ENCODE peak calls at places on chromosomes 1 and 21, in nine cellular contexts. F, V, H, Y, P, R, L, A and E are unnamed samples.

GRCh38 chr1:14571810-14572767 is 26.4 kb upstream of the KAZN start:
- DNase-seq in A (no peak), Y (no peak), V (no peak), L (no peak), F (no peak), P (no peak), R (no peak), H (no peak), E (no peak)

GRCh38 chr1:115505157-115505571 is 136.6 kb upstream of the VANGL1 start:
- DNase-seq in V (no peak), P (no peak), H (no peak), A (no peak), L (no peak), R (no peak), F (no peak), Y (no peak), E (no peak)

GRCh38 chr1:38840281-38840680 is 19.3 kb downstream of the RRAGC start:
- DNase-seq in Y (no peak), P (no peak), F (no peak), L (no peak), V (no peak), H (no peak), A (no peak), R (no peak), E (no peak)

GRCh38 chr1:110069302-110070281 is 880 bp downstream of the ALX3 start:
- DNase-seq in P (no peak), H (no peak), R (no peak), F (no peak), Y (no peak), A (no peak), L (no peak), V (no peak), E (no peak)

GRCh38 chr1:92965003-92965402 is 3.7 kb upstream of the DIPK1A start:
- DNase-seq in Y (no peak), F (peak), R (no peak), V (no peak), H (no peak), P (no peak), A (no peak), L (no peak), E (no peak)

GRCh38 chr1:94986783-94987182 is 59.9 kb upstream of the CNN3 start:
- DNase-seq in R (no peak), L (no peak), V (no peak), F (no peak), H (no peak), A (peak), Y (no peak), P (no peak), E (no peak)

GRCh38 chr1:39127513-39127912 is 77.0 kb upstream of the MACF1 start:
- DNase-seq in P (no peak), A (peak), R (no peak), H (no peak), V (peak), L (peak), F (no peak), Y (no peak), E (no peak)

GRCh38 chr1:31849653-31850052 is 33.8 kb upstream of the SPOCD1 start:
- DNase-seq in R (no peak), L (no peak), P (no peak), A (no peak), F (no peak), Y (no peak), V (no peak), H (no peak), E (no peak)

GRCh38 chr1:115713906-115714305 is 54.6 kb downstream of the CASQ2 start:
- DNase-seq in R (no peak), A (no peak), P (no peak), Y (no peak), F (no peak), L (no peak), H (no peak), V (no peak), E (no peak)

GRCh38 chr1:110262846-110263631 is 52.9 kb downstream of the KCNC4 start:
- DNase-seq in R (no peak), P (no peak), H (no peak), Y (no peak), F (no peak), A (no peak), L (no peak), V (no peak), E (no peak)

GRCh38 chr1:204909109-204909508 is 38.4 kb downstream of the NFASC start:
- DNase-seq in L (no peak), P (no peak), V (no peak), Y (no peak), A (no peak), R (no peak), F (no peak), H (no peak), E (no peak)

GRCh38 chr1:10380594-10381275 is 18.1 kb upstream of the PGD start:
- DNase-seq in R (no peak), H (peak), P (no peak), F (no peak), L (peak), A (peak), Y (no peak), V (no peak), E (peak)

GRCh38 chr1:168618887-168619286 is 42.5 kb downstream of the XCL1 start:
- DNase-seq in P (no peak), Y (no peak), F (no peak), R (no peak), H (no peak), V (no peak), A (no peak), L (no peak), E (no peak)

DNA sequence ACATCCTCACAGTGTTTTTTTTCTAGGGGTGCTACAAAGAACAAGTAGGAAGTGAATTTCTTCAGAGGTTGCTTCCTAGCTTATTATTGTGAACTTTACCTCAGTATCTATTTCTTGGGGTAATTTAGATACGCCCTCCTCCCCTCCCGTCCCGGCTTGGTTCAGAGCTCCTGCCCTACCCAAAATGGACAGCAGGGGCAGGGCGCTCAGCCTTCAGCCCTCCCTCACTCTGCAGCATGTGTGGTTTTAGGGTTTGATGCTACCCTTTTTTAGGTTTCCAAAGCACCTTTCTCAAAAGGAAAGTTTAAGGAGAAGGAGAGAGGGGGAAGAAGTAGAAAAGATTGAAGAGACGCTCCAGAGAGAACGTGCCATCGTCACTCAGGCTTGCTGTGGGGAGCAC is 16.9 kb upstream of the POGK start:
- DNase-seq in Y (no peak), L (no peak), V (no peak), R (no peak), A (no peak), F (no peak), H (no peak), P (no peak), E (no peak)
- TF ChIP-seq CTCF in Y (no peak), L (no peak), V (no peak), R (no peak), A (peak), F (peak), H (peak), P (no peak), E (peak)

DNA sequence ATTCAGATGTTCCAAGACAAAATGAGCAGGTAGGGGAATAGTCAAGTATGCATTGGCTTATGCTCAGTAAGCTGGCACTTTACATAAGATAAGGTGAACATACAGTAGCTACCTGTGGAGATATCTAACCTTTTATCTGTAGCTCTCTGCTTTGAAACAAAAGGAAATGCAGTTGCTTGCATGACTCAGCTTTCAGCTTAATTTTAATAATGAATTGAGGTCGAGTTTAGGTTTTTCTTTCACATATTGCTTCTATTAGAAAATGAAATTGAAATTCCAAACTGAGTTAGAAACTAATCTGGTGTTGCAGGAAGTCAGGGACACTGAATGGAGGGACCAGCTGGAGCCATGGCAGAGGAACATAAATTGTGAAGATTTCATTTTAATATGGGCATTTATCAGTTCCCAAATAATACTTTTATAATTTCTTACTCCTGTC is 8.3 kb downstream of the FRRS1 start:
- DNase-seq in A (no peak), P (no peak), Y (no peak), L (no peak), F (no peak), R (no peak), H (no peak), V (no peak), E (no peak)
- H3K4me3 ChIP-seq in A (no peak), P (no peak), Y (no peak), L (no peak), F (no peak), R (no peak), H (no peak), V (no peak), E (no peak)

GRCh38 chr21:37800122-37800455 is 116.2 kb downstream of the KCNJ6 start:
- DNase-seq in Y (no peak), A (no peak), R (no peak), P (no peak), L (no peak), H (no peak), F (no peak), V (no peak), E (no peak)
- TF ChIP-seq CTCF in Y (no peak), A (no peak), R (no peak), P (no peak), L (no peak), H (no peak), F (no peak), V (no peak), E (no peak)

GRCh38 chr21:31873275-31873695 is 465 bp downstream of the HUNK start:
- DNase-seq in L (no peak), Y (peak), F (no peak), A (no peak), R (no peak), V (peak), P (peak), H (no peak), E (no peak)

GRCh38 chr21:31873696-31874599 is 1.1 kb downstream of the HUNK start:
- DNase-seq in P (peak), V (peak), F (no peak), Y (peak), A (no peak), L (peak), H (no peak), R (peak), E (no peak)

GRCh38 chr21:31874817-31875216 is 2.0 kb downstream of the HUNK start:
- DNase-seq in F (no peak), A (no peak), L (no peak), Y (peak), V (peak), R (no peak), P (no peak), H (no peak), E (no peak)

GRCh38 chr21:31872072-31872451 is 758 bp upstream of the HUNK start:
- DNase-seq in P (no peak), F (no peak), H (no peak), R (no peak), L (no peak), V (no peak), A (no peak), Y (no peak), E (no peak)

DNA sequence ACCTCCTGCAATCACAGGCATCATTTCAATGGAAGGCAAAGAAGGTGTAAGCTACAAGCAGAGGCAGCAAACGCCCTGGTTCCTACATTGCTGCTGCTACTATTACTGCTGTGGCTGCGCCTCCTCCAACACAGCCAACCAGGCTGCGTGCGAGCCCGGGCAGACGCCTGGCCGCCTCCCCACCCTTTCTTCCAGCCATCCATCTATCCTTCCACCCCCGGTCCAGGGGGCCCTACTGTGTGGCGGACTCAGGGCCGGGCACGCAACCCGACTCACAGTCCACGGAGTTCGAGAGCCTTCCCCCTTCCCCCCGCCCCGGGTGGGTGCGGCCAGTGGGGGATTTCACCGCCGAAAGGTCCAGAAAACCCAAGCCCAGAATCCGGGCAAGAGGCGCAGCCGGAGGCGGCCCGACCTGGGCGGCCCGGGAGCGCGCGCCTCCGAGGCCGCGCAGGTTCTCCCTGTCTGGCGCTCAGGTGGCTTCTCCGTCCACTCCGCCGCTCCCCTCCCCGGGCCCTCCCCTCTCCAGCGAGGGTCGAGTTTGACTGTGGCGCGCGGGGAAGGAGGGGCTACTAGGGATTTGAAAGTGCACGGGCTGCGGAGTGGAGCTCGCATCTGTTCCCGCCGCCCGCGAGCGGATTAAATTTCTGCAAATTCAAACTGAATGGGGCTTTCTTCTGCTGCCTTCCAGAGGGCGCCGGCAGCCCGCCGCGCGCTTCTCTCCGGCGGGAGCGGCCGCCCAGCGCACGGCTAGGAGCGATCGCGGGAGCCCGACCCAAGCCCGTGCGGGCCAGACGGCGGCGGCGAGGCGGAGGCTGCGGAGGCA is at the start of gene HUNK:
- DNase-seq in Y (peak), L (no peak), V (peak), H (no peak), P (peak), F (no peak), R (peak), A (peak), E (no peak)
- H3K4me3 ChIP-seq in Y (peak), L (peak), V (peak), H (peak), P (peak), F (peak), R (peak), A (peak), E (peak)

DNA sequence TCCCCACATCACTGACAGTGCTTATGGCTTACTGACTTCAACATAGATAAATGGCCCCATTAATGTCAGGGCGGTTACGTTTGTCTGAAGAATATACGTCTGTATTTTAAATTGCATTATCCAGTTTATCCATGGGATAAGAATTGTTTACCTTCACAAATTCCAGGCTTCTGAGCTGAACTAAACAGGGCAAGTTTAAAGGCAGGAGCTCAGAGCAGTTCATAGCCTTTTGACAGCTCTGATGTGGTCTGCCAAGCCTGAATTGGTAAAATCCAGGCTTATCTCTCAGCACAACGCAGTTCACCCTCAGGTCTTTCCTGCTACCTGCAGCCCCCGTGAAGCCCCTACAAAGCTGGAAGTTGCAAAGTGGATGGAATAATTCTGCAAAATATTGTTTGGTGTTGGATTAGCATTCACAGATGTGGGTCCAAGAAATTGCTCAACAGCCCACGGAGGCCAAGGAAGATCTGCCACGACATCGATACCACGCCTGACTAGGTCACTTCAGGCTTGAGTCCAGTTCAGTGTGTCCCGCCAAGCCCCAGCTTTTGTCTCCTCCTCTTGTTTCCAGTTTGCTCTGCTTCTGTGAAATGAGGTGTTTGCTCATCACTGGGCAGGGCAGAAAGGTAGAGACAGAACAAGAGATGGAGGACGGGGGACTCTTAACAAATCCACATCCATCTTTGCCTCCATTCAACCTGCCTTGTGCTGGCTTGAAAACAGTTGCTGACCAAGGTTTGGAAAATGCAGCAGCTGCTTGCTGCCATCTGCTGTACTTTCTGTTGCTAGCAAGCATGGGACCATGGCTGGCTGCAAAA is 79.8 kb upstream of the GREM2 start:
- DNase-seq in L (peak), R (peak), F (no peak), A (peak), H (peak), V (no peak), P (peak), Y (peak), E (no peak)
- TF ChIP-seq CTCF in L (peak), R (peak), F (no peak), A (peak), H (peak), V (peak), P (peak), Y (peak), E (peak)

GRCh38 chr1:67134692-67135091 is at the start of gene C1orf141:
- DNase-seq in A (peak), R (no peak), Y (no peak), L (no peak), V (peak), F (no peak), H (no peak), P (peak), E (no peak)
- H3K4me3 ChIP-seq in A (peak), R (peak), Y (no peak), L (peak), V (no peak), F (peak), H (no peak), P (no peak), E (peak)

DNA sequence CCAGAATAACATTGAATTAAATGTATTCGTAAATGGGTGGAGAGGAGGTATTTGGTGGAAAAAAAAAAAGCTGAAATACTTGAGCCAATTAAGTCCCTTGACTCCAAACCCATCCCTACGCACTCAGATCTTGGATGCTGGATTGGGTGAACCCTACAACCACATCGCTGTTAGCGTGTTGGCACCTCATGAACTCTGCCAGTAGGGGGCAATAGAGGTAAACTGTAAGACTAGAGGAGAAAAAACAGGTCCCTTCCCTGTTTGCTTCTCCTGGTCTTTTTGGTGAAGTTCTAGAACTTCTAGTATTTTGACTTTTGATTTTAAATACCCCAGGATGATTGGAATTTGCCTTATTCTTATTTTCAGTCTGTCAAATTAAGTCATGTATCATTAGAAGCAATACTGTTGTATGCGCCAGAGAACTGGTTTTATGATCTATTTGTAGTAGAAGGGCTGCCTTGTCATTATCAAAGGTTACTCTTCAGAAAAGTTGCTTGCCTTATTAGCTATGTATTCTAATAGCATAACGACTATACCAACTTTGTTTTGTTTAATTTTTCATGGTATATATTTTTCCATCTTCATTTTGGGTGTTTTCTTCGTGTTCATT is 1.9 kb upstream of the OR13G1 start:
- DNase-seq in R (peak), V (peak), H (no peak), Y (peak), P (peak), F (no peak), A (peak), L (peak), E (no peak)
- TF ChIP-seq CTCF in R (peak), V (peak), H (peak), Y (peak), P (peak), F (peak), A (peak), L (peak), E (no peak)

GRCh38 chr1:79787631-79788030 is 781.1 kb upstream of the ADGRL4 start:
- DNase-seq in Y (no peak), L (no peak), V (no peak), H (no peak), F (no peak), R (no peak), A (no peak), P (no peak), E (no peak)
- H3K4me3 ChIP-seq in Y (no peak), L (no peak), V (no peak), H (no peak), F (no peak), R (no peak), A (no peak), P (no peak), E (no peak)

GRCh38 chr1:164914208-164914607 is 355.2 kb downstream of the PBX1 start:
- DNase-seq in L (no peak), A (peak), F (no peak), H (peak), R (no peak), V (no peak), P (no peak), Y (no peak), E (peak)
- TF ChIP-seq CTCF in L (no peak), A (peak), F (no peak), H (peak), R (no peak), V (peak), P (no peak), Y (no peak), E (no peak)

GRCh38 chr21:26107439-26107838 is 63.1 kb downstream of the APP start:
- DNase-seq in A (no peak), V (no peak), Y (no peak), L (no peak), F (no peak), H (no peak), R (no peak), P (no peak), E (no peak)

GRCh38 chr21:26106562-26106961 is 64.0 kb downstream of the APP start:
- DNase-seq in Y (no peak), R (no peak), L (no peak), H (no peak), F (no peak), V (no peak), A (peak), P (no peak), E (no peak)

GRCh38 chr21:26112979-26113378 is 57.6 kb downstream of the APP start:
- DNase-seq in H (no peak), Y (no peak), A (no peak), F (no peak), P (no peak), R (no peak), V (no peak), L (no peak), E (no peak)

GRCh38 chr21:26112127-26112742 is 58.3 kb downstream of the APP start:
- DNase-seq in Y (no peak), A (no peak), P (no peak), L (no peak), F (no peak), R (no peak), V (no peak), H (no peak), E (no peak)

DNA sequence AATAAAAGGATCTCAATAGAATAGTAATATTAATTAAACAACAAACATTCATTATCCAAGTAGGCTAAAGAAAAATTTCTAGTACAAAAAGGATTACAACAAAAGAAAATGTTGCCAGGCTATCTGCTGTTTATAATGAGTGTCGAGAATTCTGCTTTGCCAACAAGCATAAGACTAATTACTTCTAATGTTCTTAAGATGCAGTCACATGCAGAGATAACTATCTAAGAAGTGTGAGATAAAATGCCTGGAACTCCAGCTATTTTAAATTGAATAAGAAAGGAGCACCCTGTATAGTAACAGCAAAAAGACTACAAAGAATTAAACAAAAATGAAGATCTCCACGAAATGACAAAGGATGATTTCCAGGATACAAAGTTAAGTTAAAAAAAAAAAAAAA is 59.9 kb downstream of the APP start:
- DNase-seq in P (no peak), R (no peak), Y (no peak), V (no peak), A (no peak), H (no peak), L (no peak), F (no peak), E (no peak)
- H3K4me3 ChIP-seq in P (no peak), R (no peak), Y (no peak), V (no peak), A (no peak), H (no peak), L (no peak), F (no peak), E (no peak)